ENCODE peak calls at places on chromosome 9, in nine cellular contexts. T, S, L, V, E, I, X, F and K are unnamed samples. For H3K9me3, the result is how much of the 10 kb centered on the place peaks cover.

GRCh38 chr9:133303266-133304157 is 28.5 kb upstream of the ABO start:
- DNase-seq in F (no peak), S (no peak), E (no peak), V (no peak), L (no peak), I (no peak), X (no peak), T (no peak), K (no peak)

GRCh38 chr9:94286056-94286455 is 27.0 kb downstream of the ZNF169 start:
- DNase-seq in L (no peak), E (no peak), S (no peak), I (no peak), F (no peak), X (no peak), V (no peak), T (no peak), K (no peak)

GRCh38 chr9:20394928-20395327 is 227.4 kb downstream of the MLLT3 start:
- DNase-seq in S (no peak), I (no peak), X (no peak), F (no peak), E (no peak), V (no peak), T (no peak), L (no peak), K (no peak)

GRCh38 chr9:33127881-33128280 is 39.3 kb downstream of the B4GALT1 start:
- DNase-seq in V (no peak), I (no peak), X (no peak), S (no peak), E (no peak), F (no peak), T (no peak), L (no peak), K (no peak)

GRCh38 chr9:15697459-15697858 is 144.6 kb downstream of the CCDC171 start:
- DNase-seq in L (peak), T (no peak), E (no peak), S (no peak), I (no peak), X (no peak), V (no peak), F (no peak), K (no peak)

GRCh38 chr9:87290241-87290700 is 207.4 kb upstream of the DAPK1 start:
- DNase-seq in E (no peak), S (no peak), V (no peak), I (no peak), X (no peak), F (no peak), L (no peak), T (no peak), K (no peak)

GRCh38 chr9:131951905-131952304 is 127.8 kb downstream of the MED27 start:
- DNase-seq in V (peak), L (no peak), I (no peak), S (no peak), X (no peak), F (no peak), E (peak), T (no peak), K (peak)

GRCh38 chr9:107711528-107711927 is 222.0 kb upstream of the KLF4 start:
- DNase-seq in X (no peak), I (no peak), S (peak), T (peak), F (no peak), V (no peak), E (no peak), L (peak), K (no peak)

GRCh38 chr9:86637515-86637914 is 283.3 kb upstream of the TUT7 start:
- DNase-seq in E (peak), X (no peak), F (peak), S (peak), I (no peak), V (no peak), L (no peak), T (no peak), K (no peak)

GRCh38 chr9:27162045-27162444 is 53.0 kb downstream of the TEK start:
- DNase-seq in I (no peak), V (no peak), X (no peak), F (no peak), L (no peak), S (no peak), E (no peak), T (no peak), K (no peak)

GRCh38 chr9:92686954-92687353 is 17.0 kb upstream of the IPPK start:
- DNase-seq in I (no peak), L (no peak), S (no peak), F (peak), V (no peak), E (no peak), X (no peak), T (no peak), K (no peak)

GRCh38 chr9:89059925-89060506 is 68.7 kb downstream of the S1PR3 start:
- DNase-seq in X (no peak), F (no peak), V (no peak), L (no peak), T (no peak), S (no peak), E (no peak), I (no peak), K (no peak)

GRCh38 chr9:136567651-136568287 is 21.9 kb upstream of the NOTCH1 start:
- DNase-seq in S (peak), X (peak), F (no peak), V (peak), T (peak), I (no peak), L (peak), E (peak), K (peak)

GRCh38 chr9:34540826-34541225 is 18.0 kb upstream of the ENHO start:
- DNase-seq in S (no peak), X (no peak), I (no peak), E (no peak), T (no peak), L (no peak), V (no peak), F (no peak), K (peak)

GRCh38 chr9:23858234-23858633 is 32.2 kb upstream of the ELAVL2 start:
- DNase-seq in S (no peak), T (no peak), L (no peak), I (no peak), F (no peak), V (no peak), X (no peak), E (no peak), K (no peak)
- H3K9me3 ChIP-seq in S (under half), T (under half), L (under half), I (under half), F (under half), V (under half), X (under half), E (under half), K (under half)

DNA sequence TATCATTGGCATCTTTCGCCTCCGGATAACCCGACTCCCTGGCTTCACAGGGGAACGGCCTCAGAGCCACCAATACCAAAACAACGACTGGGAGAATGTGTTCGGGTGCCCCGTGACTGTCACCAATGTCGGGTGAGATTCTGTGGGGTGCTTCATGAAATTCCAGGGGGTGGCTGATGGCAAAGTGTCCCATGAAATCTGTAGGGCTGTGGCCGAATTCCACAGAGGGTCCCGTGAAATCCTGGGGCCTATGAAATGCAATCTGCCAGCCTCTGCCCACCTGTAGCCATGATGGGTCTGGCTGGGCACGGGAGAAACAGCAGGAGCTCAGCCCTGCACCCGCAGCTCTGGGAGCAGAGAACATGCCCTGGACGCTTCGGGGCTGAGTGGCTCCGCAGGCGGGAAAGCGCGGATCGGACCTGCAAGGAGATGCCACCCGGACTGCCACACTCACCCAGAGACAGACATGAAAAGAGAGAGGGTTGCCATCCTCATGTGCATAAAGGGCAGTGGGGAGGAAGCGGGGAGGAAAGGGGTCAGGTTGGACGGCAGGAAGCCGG is 192.4 kb downstream of the OLFM1 start:
- DNase-seq in S (no peak), I (no peak), X (peak), F (no peak), T (no peak), V (no peak), E (no peak), L (no peak), K (no peak)
- H3K9me3 ChIP-seq in S (under half), I (under half), X (under half), F (under half), T (under half), V (under half), E (under half), L (under half), K (under half)

GRCh38 chr9:974993-975739 is 1.3 kb upstream of the DMRT3 start:
- DNase-seq in F (no peak), I (no peak), T (no peak), L (no peak), S (no peak), X (no peak), V (no peak), E (no peak), K (no peak)

GRCh38 chr9:976805-977360 is 428 bp downstream of the DMRT3 start:
- DNase-seq in F (no peak), L (no peak), X (peak), T (no peak), V (no peak), S (no peak), E (no peak), I (no peak), K (no peak)

GRCh38 chr9:974064-974992 is 2.1 kb upstream of the DMRT3 start:
- DNase-seq in E (no peak), T (no peak), S (no peak), V (no peak), F (no peak), L (no peak), I (no peak), X (no peak), K (no peak)

GRCh38 chr9:976258-976804 is at the start of gene DMRT3:
- DNase-seq in I (no peak), F (no peak), L (no peak), E (no peak), V (no peak), S (no peak), T (no peak), X (peak), K (no peak)

GRCh38 chr9:975740-976257 is 656 bp upstream of the DMRT3 start:
- DNase-seq in X (no peak), E (no peak), L (no peak), V (no peak), S (no peak), T (no peak), F (no peak), I (no peak), K (no peak)
- H3K9me3 ChIP-seq in X (under half), E (under half), L (under half), V (under half), S (under half), T (under half), F (under half), I (under half), K (under half)

GRCh38 chr9:138044485-138045383 is 167.2 kb downstream of the CACNA1B start:
- DNase-seq in T (no peak), I (no peak), F (no peak), V (no peak), E (no peak), S (no peak), L (no peak), X (no peak), K (peak)

GRCh38 chr9:138042146-138042545 is 164.6 kb downstream of the CACNA1B start:
- DNase-seq in X (no peak), I (no peak), E (no peak), L (no peak), T (no peak), S (no peak), V (no peak), F (no peak), K (no peak)

GRCh38 chr9:138043061-138043410 is 165.5 kb downstream of the CACNA1B start:
- DNase-seq in F (no peak), T (no peak), X (no peak), E (no peak), I (no peak), S (no peak), V (no peak), L (no peak), K (no peak)

GRCh38 chr9:138042640-138043039 is 165.1 kb downstream of the CACNA1B start:
- DNase-seq in E (no peak), T (no peak), F (no peak), V (no peak), L (no peak), S (no peak), X (no peak), I (no peak), K (no peak)

DNA sequence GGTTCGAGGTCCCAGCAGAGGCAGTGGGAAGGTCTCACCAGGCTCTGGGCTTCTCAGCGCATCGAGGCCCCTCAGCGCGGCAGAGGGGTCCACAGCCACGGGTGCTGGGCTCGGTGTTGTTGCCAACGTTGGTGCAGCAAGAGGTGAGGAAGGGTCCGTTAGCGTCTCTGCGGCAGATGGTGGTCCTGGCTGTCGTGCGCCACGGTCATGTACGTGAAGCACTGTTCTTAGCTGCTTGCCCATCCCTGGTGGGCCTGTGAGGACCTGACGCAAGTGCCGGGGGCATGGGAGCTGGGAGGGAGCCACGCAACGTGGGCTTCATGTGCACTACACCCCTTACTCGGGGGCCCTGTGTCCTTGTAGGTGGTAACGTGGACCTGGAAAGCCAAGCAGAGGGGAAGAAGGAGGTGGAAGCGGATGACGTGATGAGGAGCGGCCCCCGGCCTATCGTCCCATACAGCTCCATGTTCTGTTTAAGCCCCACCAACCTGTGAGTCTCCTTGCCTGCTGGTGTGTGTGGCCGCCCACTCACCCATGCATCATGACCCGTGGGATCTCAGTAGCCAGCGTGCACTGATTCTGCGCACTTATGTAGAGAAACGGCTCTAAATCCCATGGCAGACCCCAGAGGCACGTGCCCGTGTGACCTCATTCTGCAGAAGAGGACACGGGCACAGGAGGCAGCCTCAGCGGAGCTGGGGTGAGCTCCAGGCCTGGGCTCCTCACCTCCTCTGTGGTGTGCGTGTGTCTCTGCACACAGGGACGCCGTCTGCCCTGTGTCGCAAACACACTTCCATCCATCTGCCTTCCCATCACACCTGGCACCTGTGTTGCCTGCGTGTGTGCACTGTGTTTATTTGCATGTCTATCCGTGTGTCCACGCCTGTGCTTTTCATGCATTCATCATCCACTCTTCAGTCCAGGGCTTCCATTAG is 166.1 kb downstream of the CACNA1B start:
- DNase-seq in T (no peak), S (no peak), E (no peak), I (no peak), F (no peak), L (peak), V (no peak), X (no peak), K (peak)
- H3K9me3 ChIP-seq in T (under half), S (under half), E (under half), I (under half), F (under half), L (under half), V (under half), X (under half), K (under half)

GRCh38 chr9:1125741-1126140 is 75.6 kb downstream of the DMRT2 start:
- DNase-seq in L (no peak), S (no peak), T (no peak), I (no peak), V (no peak), X (no peak), F (no peak), E (no peak), K (no peak)
- H3K9me3 ChIP-seq in L (under half), S (under half), T (under half), I (under half), V (under half), X (under half), F (under half), E (under half), K (under half)

DNA sequence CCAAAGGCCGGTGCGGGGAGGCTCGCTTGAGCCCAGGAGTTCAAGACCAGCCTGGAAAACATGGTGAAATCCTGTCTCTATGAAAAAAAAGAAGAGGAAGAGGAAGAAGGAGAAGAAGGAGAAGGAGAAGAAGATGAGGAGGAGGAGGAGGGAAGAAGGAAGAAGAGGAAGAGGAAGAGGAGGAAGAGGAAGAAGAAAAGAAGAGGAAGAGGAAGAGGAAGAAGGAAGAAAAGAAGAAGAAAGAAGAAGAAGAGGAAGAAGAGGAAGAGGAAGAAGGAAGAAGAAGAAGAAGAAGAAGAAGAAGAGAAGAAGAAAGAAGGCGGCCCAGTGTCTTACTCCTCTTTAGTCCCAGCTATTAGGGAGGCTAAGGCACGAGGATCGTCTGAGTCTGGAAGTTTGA is 44.8 kb upstream of the XPA start:
- DNase-seq in L (no peak), X (no peak), F (no peak), E (no peak), T (no peak), I (no peak), S (no peak), V (no peak), K (no peak)
- H3K9me3 ChIP-seq in L (under half), X (under half), F (under half), E (under half), T (under half), I (under half), S (under half), V (under half), K (under half)

GRCh38 chr9:40927851-40928802 is 200.4 kb downstream of the FOXD4L6 start:
- DNase-seq in E (no peak), V (no peak), S (no peak), T (no peak), I (no peak), X (no peak), F (no peak), L (no peak), K (peak)

GRCh38 chr9:40927260-40927631 is 201.2 kb downstream of the FOXD4L6 start:
- DNase-seq in I (no peak), X (no peak), F (no peak), S (no peak), E (no peak), L (no peak), V (no peak), T (no peak), K (peak)

GRCh38 chr9:40925149-40925548 is 203.3 kb downstream of the FOXD4L6 start:
- DNase-seq in X (no peak), F (no peak), E (no peak), S (no peak), V (no peak), T (no peak), L (no peak), I (no peak), K (peak)

GRCh38 chr9:40926404-40927259 is 201.8 kb downstream of the FOXD4L6 start:
- DNase-seq in X (no peak), F (no peak), I (no peak), T (no peak), S (no peak), V (no peak), L (no peak), E (no peak), K (peak)

DNA sequence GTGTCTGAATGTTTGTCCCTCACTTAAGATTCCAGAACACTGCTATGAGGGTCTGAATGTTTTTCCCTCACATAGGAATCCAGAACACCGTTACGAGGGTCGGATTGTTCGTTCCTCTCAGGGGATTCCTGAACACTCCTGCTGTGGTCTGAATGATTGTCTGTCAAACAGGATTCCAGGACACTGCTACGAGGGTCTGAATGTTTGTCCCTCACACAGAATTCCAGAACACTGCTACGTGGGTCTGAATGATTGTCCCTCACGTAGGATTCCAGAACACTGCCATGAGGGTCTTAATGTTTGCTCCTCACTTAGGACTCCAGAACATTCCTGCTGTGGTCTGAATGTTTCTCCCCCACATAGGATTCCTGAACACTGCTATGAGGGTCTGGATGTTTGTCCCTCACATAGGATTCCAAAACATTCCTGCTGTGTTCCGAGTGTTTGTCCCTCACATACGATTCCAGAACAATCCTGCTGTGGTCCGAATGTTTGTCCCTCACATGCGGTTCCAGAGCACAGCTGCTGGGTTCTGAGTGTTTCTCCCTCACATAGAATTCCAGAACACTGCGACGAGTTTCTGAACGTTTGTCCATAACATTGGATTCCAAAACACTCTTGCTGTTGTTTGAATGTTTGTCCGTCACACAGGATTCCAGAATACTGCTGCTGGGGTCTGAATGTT is 199.5 kb downstream of the FOXD4L6 start:
- DNase-seq in L (no peak), S (no peak), X (no peak), F (no peak), E (no peak), V (no peak), T (no peak), I (no peak), K (peak)
- H3K9me3 ChIP-seq in L (under half), S (half or more), X (under half), F (under half), E (under half), V (half or more), T (under half), I (under half), K (half or more)

DNA sequence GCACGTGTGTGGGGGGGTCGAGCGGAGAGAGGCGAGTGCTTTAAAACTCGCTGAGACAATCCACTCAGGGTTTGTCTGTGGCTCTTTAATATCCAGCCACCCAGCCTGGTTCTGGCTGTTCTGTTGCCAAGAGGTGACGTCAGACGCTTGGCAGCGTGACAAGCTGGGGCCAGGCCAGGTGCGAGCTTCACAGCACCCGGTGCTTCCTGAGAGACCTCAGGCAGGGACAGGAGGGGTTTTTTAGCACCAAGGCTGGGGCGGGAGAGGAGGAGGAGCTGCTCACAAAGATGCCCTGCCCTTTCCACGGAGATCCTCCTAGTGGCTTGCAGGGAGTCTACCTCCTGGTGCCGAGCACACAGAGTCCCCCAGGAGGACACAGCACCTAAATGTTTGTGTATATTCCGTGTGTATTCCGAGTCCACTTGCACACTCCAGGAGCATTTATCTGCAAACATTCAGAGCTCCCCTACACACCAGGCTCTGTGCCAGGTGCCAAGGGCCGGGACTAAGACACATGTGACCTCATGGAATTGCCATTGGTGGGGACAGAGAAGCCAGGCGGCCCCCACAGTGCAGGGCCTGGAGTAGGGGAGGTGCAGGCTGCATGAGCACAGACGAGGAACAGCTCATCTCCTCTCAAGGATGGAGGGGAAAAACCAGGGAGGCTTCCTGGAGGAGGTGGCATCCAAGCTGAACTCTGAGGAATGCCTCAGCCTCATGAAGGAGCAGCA is 194.7 kb downstream of the OLFM1 start:
- DNase-seq in L (no peak), V (peak), X (peak), S (peak), E (peak), F (peak), T (peak), I (no peak), K (no peak)
- H3K9me3 ChIP-seq in L (under half), V (under half), X (under half), S (under half), E (under half), F (under half), T (under half), I (under half), K (under half)